ENCODE peak calls at places on chromosomes 3 and 15, in four cellular contexts. F is SK-N-SH, E is HepG2, W is GM12878. J is an unnamed sample.

GRCh38 chr3:120196812-120197211 is 88.2 kb downstream of the GPR156 start:
- DNase-seq in F (no peak), E (no peak), W (no peak), J (no peak)

GRCh38 chr15:55799287-55800212 is 56.6 kb upstream of the PRTG start:
- DNase-seq in F (peak; percentile 73), E (peak; percentile 46), W (peak; percentile 4), J (peak; percentile 63)

GRCh38 chr15:75446146-75446545 is 5.3 kb downstream of the SIN3A start:
- DNase-seq in F (no peak), E (no peak), W (peak; percentile 11), J (no peak)

GRCh38 chr3:16513141-16514020 is at the start of gene RFTN1:
- DNase-seq in F (peak; percentile 73), E (no peak), W (no peak), J (no peak)

GRCh38 chr3:88180398-88180999 is 30.7 kb downstream of the C3orf38 start:
- DNase-seq in F (peak; percentile 7), E (no peak), W (peak; percentile 27), J (peak; percentile 11)

GRCh38 chr3:98601180-98601579 is 7.8 kb upstream of the CPOX start:
- DNase-seq in F (no peak), E (no peak), W (no peak), J (no peak)

GRCh38 chr3:4247391-4247790 is 55.8 kb upstream of the SETMAR start:
- DNase-seq in F (no peak), E (no peak), W (no peak), J (no peak)

GRCh38 chr3:146501752-146502151 is 32.4 kb upstream of the PLSCR2 start:
- DNase-seq in F (no peak), E (no peak), W (no peak), J (no peak)

GRCh38 chr3:141421639-141422319 is 53.5 kb downstream of the ZBTB38 start:
- DNase-seq in F (no peak), E (no peak), W (no peak), J (peak; percentile 85)

GRCh38 chr3:193548406-193548805 is 6.3 kb downstream of the ATP13A4 start:
- DNase-seq in F (no peak), E (no peak), W (no peak), J (no peak)

GRCh38 chr3:43817825-43818224 is 127.1 kb downstream of the ABHD5 start:
- DNase-seq in F (no peak), E (no peak), W (no peak), J (no peak)

GRCh38 chr15:101097111-101097510 is 154.7 kb downstream of the CHSY1 start:
- DNase-seq in F (no peak), E (no peak), W (no peak), J (no peak)

GRCh38 chr3:136752046-136752326 is 192 bp downstream of the STAG1 start:
- DNase-seq in F (peak; percentile 81), E (no peak), W (no peak), J (no peak)

GRCh38 chr15:101579766-101580165 is 72.4 kb downstream of the TM2D3 start:
- DNase-seq in F (no peak), E (no peak), W (no peak), J (peak; percentile 94)

GRCh38 chr3:67526246-67526645 is 128.2 kb downstream of the SUCLG2 start:
- DNase-seq in F (no peak), E (no peak), W (no peak), J (no peak)

GRCh38 chr3:129892857-129893615 is 475 bp downstream of the TMCC1 start:
- DNase-seq in F (peak; percentile 89), E (peak; percentile 36), W (peak; percentile 23), J (no peak)

GRCh38 chr15:62799919-62800318 is 242.6 kb upstream of the TPM1 start:
- DNase-seq in F (no peak), E (no peak), W (no peak), J (no peak)

GRCh38 chr3:24401090-24401810 is 93.4 kb downstream of the THRB start:
- DNase-seq in F (no peak), E (no peak), W (no peak), J (no peak)

GRCh38 chr3:35422826-35423601 is 216.3 kb upstream of the ARPP21 start:
- DNase-seq in F (no peak), E (no peak), W (no peak), J (no peak)

GRCh38 chr3:132659000-132659369 is 624 bp downstream of the ACAD11 start:
- DNase-seq in F (no peak), E (no peak), W (no peak), J (no peak)

GRCh38 chr3:160150525-160150924 is 74.7 kb upstream of the C3orf80 start:
- DNase-seq in F (no peak), E (no peak), W (no peak), J (no peak)

GRCh38 chr3:45524605-45525004 is 69.9 kb upstream of the LIMD1 start:
- DNase-seq in F (no peak), E (no peak), W (no peak), J (no peak)

GRCh38 chr3:99232696-99233095 is 331.2 kb upstream of the DCBLD2 start:
- DNase-seq in F (no peak), E (no peak), W (no peak), J (no peak)

GRCh38 chr3:56415672-56416071 is 52.6 kb downstream of the ERC2 start:
- DNase-seq in F (no peak), E (no peak), W (no peak), J (no peak)

GRCh38 chr15:58070801-58071418 is 5.4 kb upstream of the ALDH1A2 start:
- DNase-seq in F (peak; percentile 38), E (peak; percentile 40), W (no peak), J (peak; percentile 68)

GRCh38 chr15:96878129-96878528 is 547.6 kb downstream of the NR2F2 start:
- DNase-seq in F (no peak), E (no peak), W (no peak), J (no peak)
- TF ChIP-seq PBX3 in F (no peak), E (no peak), W (no peak), J (no peak)

DNA sequence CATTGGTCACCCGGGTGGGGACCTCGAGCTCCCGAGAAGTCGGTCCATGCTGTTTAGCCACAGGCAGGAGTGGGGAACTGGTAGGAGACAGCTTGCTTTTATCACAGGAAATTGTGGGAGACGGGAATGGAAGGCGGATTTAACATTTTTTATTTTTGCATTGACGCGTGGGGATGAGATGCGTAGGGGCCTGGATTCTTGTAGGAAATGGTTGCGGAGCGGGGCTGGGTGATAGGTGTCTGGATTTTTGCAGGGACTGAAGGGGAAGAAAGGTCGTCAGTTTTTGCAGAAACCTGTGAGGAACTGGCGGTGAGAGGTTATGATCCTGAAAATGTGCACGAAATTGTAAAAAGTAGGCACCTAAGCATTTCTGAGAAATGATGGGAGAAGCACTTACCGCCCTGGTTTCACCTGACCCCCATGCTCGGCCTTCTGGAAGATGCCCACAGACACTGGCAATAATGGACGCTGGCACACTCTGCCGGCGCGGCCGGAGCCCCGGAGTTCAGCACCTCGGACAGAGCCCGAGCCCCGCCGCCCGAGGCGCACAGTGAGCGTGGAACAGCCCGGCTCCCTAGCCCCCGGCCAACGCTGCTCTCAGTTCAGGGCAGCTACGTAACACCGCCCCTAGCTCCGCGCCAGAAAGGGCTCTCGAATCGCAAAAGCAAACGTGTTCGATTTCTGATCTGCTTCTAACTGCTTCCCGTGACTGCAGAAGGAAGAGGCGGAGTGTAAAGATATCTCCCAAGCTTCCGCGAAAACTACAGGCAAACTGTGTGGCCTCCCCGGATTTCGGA is 928 bp downstream of the ANKRD34C start:
- DNase-seq in F (peak; percentile 69), E (no peak), W (no peak), J (peak; percentile 42)
- TF ChIP-seq USF2 in F (no peak), E (no peak), W (no peak), J (no peak)

DNA sequence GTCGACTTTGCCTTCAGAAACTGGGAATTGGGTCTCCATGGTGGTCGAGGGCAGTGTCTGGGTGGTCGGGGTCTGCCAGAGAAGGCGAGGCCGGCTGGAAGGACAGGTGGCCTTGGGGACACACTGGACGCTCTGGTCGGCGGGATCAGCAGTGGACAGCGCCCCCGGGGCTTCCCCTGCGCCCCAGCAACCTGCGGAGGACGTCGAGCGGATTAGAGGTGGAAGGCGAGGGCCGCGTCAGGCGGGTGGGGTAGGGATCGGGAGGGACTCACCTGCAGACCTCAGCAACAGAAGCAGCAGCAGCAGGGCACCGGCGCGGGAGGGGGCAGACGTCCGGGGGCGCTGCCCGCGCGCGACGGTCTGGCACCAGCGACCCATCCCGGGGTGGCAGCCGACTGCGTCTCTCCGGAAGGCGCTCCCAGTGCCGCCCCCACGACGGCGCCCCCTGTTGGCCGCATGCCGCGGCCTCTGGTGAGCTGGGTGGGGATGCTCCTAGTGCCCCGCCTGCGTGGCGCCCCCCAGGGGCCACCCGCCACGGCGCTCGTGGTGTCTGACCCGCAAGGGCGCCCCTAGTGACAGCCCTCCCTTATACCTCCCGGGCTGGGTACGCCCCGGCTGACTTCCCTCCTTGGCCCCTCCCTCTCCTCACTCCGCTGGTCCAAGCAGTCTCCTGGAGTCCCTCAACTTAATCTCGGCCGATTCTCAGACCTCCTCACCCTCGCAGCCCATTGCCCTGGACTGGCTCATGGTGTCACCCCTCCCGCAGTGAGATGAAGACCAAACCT is at the start of gene PRSS50:
- DNase-seq in F (peak; percentile 68), E (no peak), W (no peak), J (no peak)
- TF ChIP-seq RAD21 in F (no peak), E (no peak), W (no peak), J (no peak)

DNA sequence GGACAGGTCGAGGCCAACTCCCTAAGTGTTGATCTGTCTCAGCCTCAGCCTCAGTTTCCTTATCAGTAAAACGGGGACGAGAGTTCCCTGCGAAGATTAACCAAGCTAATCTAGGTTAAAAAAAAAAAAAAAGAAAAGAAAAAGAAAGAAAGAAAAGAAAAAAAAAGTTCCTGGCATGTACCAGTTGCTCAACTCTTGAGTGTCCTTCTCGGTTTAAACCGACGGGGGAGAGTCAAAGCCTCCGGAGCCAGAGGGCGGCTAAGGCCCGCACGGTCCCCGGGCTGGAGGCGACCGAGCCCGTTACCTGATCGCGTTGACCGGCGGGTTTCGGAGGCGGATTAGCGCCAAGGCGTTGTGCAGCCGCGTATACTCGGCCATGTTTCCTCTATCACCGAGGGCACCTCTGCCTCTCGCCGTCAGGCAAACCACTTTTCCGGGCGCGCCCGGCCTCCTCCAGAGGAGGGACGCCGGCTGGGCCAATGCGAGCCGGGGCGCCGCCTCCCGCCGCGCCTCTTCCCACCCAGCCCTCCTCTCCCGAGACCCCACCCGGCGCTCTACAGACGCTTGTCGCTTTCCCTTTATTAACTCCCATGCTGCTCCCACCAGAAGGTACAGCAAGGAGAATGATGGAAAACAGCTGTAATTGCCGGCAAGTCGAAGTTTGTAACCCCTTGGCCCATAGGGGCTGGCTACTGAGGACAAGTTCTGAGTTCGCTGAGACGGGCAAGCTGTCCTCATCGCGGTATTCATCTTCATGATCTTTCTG is at the start of gene EHHADH:
- DNase-seq in F (peak; percentile 93), E (peak; percentile 64), W (no peak), J (peak; percentile 64)
- TF ChIP-seq PBX3 in F (no peak), E (peak; percentile 39), W (no peak), J (no peak)

DNA sequence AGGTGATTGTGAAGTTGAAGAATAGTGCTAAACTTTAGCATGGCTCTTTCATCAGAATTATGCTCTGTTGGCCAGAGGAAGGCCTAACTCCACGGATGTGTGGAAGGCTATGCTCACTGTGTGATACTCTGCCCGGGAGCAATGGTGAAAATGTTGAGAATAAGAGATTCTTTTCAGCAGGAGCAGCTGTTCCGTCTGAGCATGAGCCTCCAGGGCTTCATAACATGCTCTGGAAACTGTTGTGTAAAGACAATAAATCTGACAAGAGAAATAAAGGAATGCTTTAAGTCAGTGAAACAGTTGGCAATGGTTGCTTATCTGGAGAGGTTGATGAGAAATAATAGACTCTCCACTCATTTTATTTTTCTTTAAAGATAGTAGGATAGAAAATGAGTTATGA is 269.8 kb downstream of the DIPK2A start:
- DNase-seq in F (no peak), E (no peak), W (no peak), J (no peak)
- TF ChIP-seq USF2 in F (no peak), E (no peak), W (no peak), J (no peak)

GRCh38 chr3:139937674-139938279 is 2.8 kb downstream of the CLSTN2 start:
- DNase-seq in F (peak; percentile 59), E (no peak), W (no peak), J (peak; percentile 24)
- TF ChIP-seq RAD21 in F (peak; percentile 90), E (no peak), W (peak; percentile 65), J (peak; percentile 49)

J was measured in A549.